ENCODE peak calls at places on chromosomes 3 and 15, in eight cellular contexts. Z is RWPE2; M is NT2/D1; V is dorsolateral prefrontal cortex; L is GM12891; J is globus pallidus; C is T follicular helper cell; H is stimulated activated CD4-positive, alpha-beta T cell treated with anti-CD3 and anti-CD28 coated beads, Interleukin-2, amount 100 ng/mL, for 4 hours. S is an unnamed sample.
A peak's percentile ranks its signal among the peaks of the same experiment; 100 is the strongest.

GRCh38 chr3:59128685-59129084 is 78.9 kb upstream of the CFAP20DC start:
- DNase-seq in Z (no peak), M (peak; percentile 95), V (no peak), L (no peak), J (no peak), C (no peak), H (no peak), S (no peak)

GRCh38 chr3:197428117-197428761 is 127.5 kb downstream of the BDH1 start:
- DNase-seq in Z (no peak), M (no peak), V (no peak), L (no peak), J (no peak), C (peak; percentile 4), H (peak; percentile 27), S (no peak)

GRCh38 chr3:118987466-118987865 is 47.2 kb downstream of the IGSF11 start:
- DNase-seq in Z (no peak), M (no peak), V (peak; percentile 92), L (no peak), J (peak; percentile 95), C (no peak), H (no peak), S (peak; percentile 78)

GRCh38 chr3:88986834-88987233 is 120.6 kb upstream of the EPHA3 start:
- DNase-seq in Z (no peak), M (no peak), V (no peak), L (no peak), J (no peak), C (no peak), H (no peak), S (no peak)

GRCh38 chr15:74552761-74553441 is 11.9 kb downstream of the ARID3B start:
- DNase-seq in Z (no peak), M (no peak), V (no peak), L (no peak), J (no peak), C (no peak), H (no peak), S (no peak)

GRCh38 chr15:49225572-49226281 is 55.7 kb downstream of the GALK2 start:
- DNase-seq in Z (no peak), M (no peak), V (no peak), L (no peak), J (no peak), C (no peak), H (no peak), S (no peak)

GRCh38 chr15:60530653-60531052 is 51.7 kb upstream of the ICE2 start:
- DNase-seq in Z (no peak), M (no peak), V (no peak), L (no peak), J (no peak), C (no peak), H (no peak), S (no peak)

GRCh38 chr3:126258670-126259069 is 78.3 kb upstream of the ALDH1L1 start:
- DNase-seq in Z (no peak), M (no peak), V (no peak), L (no peak), J (no peak), C (no peak), H (no peak), S (no peak)

GRCh38 chr3:14127106-14127505 is 2.3 kb downstream of the TMEM43 start:
- DNase-seq in Z (no peak), M (no peak), V (no peak), L (no peak), J (no peak), C (no peak), H (no peak), S (no peak)

GRCh38 chr3:69250014-69250413 is 127.6 kb upstream of the LMOD3 start:
- DNase-seq in Z (no peak), M (peak; percentile 84), V (peak; percentile 50), L (no peak), J (peak; percentile 84), C (peak; percentile 31), H (peak; percentile 33), S (peak; percentile 34)

GRCh38 chr3:40800343-40800742 is 275.6 kb downstream of the ZNF621 start:
- DNase-seq in Z (peak; percentile 54), M (peak; percentile 57), V (no peak), L (no peak), J (no peak), C (no peak), H (no peak), S (no peak)